ENCODE peak calls at places on chromosomes 12 and 14, in eight cellular contexts. One of them, this sample, is unnamed.

GRCh38 chr14:95432152-95433093 is 84.0 kb downstream of the SYNE3 start:
- DNase-seq in transverse colon: peak
- DNase-seq in substantia nigra: no peak
- DNase-seq in foreskin fibroblast: peak
- DNase-seq in pancreas: peak
- DNase-seq in central memory CD4-positive, alpha-beta T cell: no peak
- DNase-seq in NCI-H774: peak
- DNase-seq in HTR-8/SVneo: peak
- DNase-seq in this sample: peak

GRCh38 chr12:63163542-63163941 is 12.5 kb upstream of the AVPR1A start:
- DNase-seq in transverse colon: no peak
- DNase-seq in substantia nigra: no peak
- DNase-seq in foreskin fibroblast: peak
- DNase-seq in pancreas: no peak
- DNase-seq in central memory CD4-positive, alpha-beta T cell: no peak
- DNase-seq in NCI-H774: no peak
- DNase-seq in HTR-8/SVneo: no peak
- DNase-seq in this sample: no peak

GRCh38 chr12:53984901-53985357 is at the start of gene HOXC10:
- DNase-seq in transverse colon: peak
- DNase-seq in substantia nigra: no peak
- DNase-seq in foreskin fibroblast: peak
- DNase-seq in pancreas: peak
- DNase-seq in central memory CD4-positive, alpha-beta T cell: peak
- DNase-seq in NCI-H774: peak
- DNase-seq in HTR-8/SVneo: peak
- DNase-seq in this sample: peak

GRCh38 chr12:124088232-124088907 is 115.4 kb downstream of the ZNF664 start:
- DNase-seq in transverse colon: no peak
- DNase-seq in substantia nigra: no peak
- DNase-seq in foreskin fibroblast: no peak
- DNase-seq in pancreas: no peak
- DNase-seq in central memory CD4-positive, alpha-beta T cell: no peak
- DNase-seq in NCI-H774: no peak
- DNase-seq in HTR-8/SVneo: no peak
- DNase-seq in this sample: no peak

GRCh38 chr14:76227450-76228050 is 75.8 kb downstream of the GPATCH2L start:
- DNase-seq in transverse colon: no peak
- DNase-seq in substantia nigra: no peak
- DNase-seq in foreskin fibroblast: peak
- DNase-seq in pancreas: no peak
- DNase-seq in central memory CD4-positive, alpha-beta T cell: no peak
- DNase-seq in NCI-H774: no peak
- DNase-seq in HTR-8/SVneo: peak
- DNase-seq in this sample: peak

GRCh38 chr12:128933039-128933438 is 79.8 kb downstream of the GLT1D1 start:
- DNase-seq in transverse colon: no peak
- DNase-seq in substantia nigra: no peak
- DNase-seq in foreskin fibroblast: no peak
- DNase-seq in pancreas: no peak
- DNase-seq in central memory CD4-positive, alpha-beta T cell: no peak
- DNase-seq in NCI-H774: no peak
- DNase-seq in HTR-8/SVneo: no peak
- DNase-seq in this sample: no peak

GRCh38 chr12:80802652-80803051 is 85.9 kb downstream of the MYF5 start:
- DNase-seq in transverse colon: no peak
- DNase-seq in substantia nigra: no peak
- DNase-seq in foreskin fibroblast: no peak
- DNase-seq in pancreas: no peak
- DNase-seq in central memory CD4-positive, alpha-beta T cell: no peak
- DNase-seq in NCI-H774: no peak
- DNase-seq in HTR-8/SVneo: no peak
- DNase-seq in this sample: no peak

GRCh38 chr14:31456841-31457664 is at the start of gene DTD2:
- DNase-seq in transverse colon: peak
- DNase-seq in substantia nigra: peak
- DNase-seq in foreskin fibroblast: peak
- DNase-seq in pancreas: peak
- DNase-seq in central memory CD4-positive, alpha-beta T cell: peak
- DNase-seq in NCI-H774: peak
- DNase-seq in HTR-8/SVneo: peak
- DNase-seq in this sample: peak

GRCh38 chr14:55467307-55467706 is 26.9 kb upstream of the TBPL2 start:
- DNase-seq in transverse colon: no peak
- DNase-seq in substantia nigra: no peak
- DNase-seq in foreskin fibroblast: no peak
- DNase-seq in pancreas: no peak
- DNase-seq in central memory CD4-positive, alpha-beta T cell: no peak
- DNase-seq in NCI-H774: no peak
- DNase-seq in HTR-8/SVneo: no peak
- DNase-seq in this sample: no peak

GRCh38 chr12:26283617-26284016 is 88.2 kb downstream of the SSPN start:
- DNase-seq in transverse colon: no peak
- DNase-seq in substantia nigra: no peak
- DNase-seq in foreskin fibroblast: no peak
- DNase-seq in pancreas: no peak
- DNase-seq in central memory CD4-positive, alpha-beta T cell: no peak
- DNase-seq in NCI-H774: no peak
- DNase-seq in HTR-8/SVneo: no peak
- DNase-seq in this sample: no peak

GRCh38 chr14:103207038-103207403 is 83.8 kb downstream of the TNFAIP2 start:
- DNase-seq in transverse colon: peak
- DNase-seq in substantia nigra: no peak
- DNase-seq in foreskin fibroblast: peak
- DNase-seq in pancreas: peak
- DNase-seq in central memory CD4-positive, alpha-beta T cell: no peak
- DNase-seq in NCI-H774: no peak
- DNase-seq in HTR-8/SVneo: no peak
- DNase-seq in this sample: no peak

GRCh38 chr12:118402251-118402650 is 25.9 kb downstream of the SUDS3 start:
- DNase-seq in transverse colon: no peak
- DNase-seq in substantia nigra: no peak
- DNase-seq in foreskin fibroblast: peak
- DNase-seq in pancreas: no peak
- DNase-seq in central memory CD4-positive, alpha-beta T cell: no peak
- DNase-seq in NCI-H774: no peak
- DNase-seq in HTR-8/SVneo: no peak
- DNase-seq in this sample: peak

GRCh38 chr12:107607464-107608392 is 77.9 kb upstream of the PWP1 start:
- DNase-seq in transverse colon: peak
- DNase-seq in substantia nigra: peak
- DNase-seq in foreskin fibroblast: peak
- DNase-seq in pancreas: peak
- DNase-seq in central memory CD4-positive, alpha-beta T cell: peak
- DNase-seq in NCI-H774: peak
- DNase-seq in HTR-8/SVneo: peak
- DNase-seq in this sample: peak

GRCh38 chr12:79156846-79157463 is 292.4 kb downstream of the SYT1 start:
- DNase-seq in transverse colon: no peak
- DNase-seq in substantia nigra: no peak
- DNase-seq in foreskin fibroblast: no peak
- DNase-seq in pancreas: no peak
- DNase-seq in central memory CD4-positive, alpha-beta T cell: no peak
- DNase-seq in NCI-H774: no peak
- DNase-seq in HTR-8/SVneo: no peak
- DNase-seq in this sample: no peak

GRCh38 chr12:3700861-3701260 is 52.0 kb downstream of the CRACR2A start:
- DNase-seq in transverse colon: no peak
- DNase-seq in substantia nigra: no peak
- DNase-seq in foreskin fibroblast: peak
- DNase-seq in pancreas: no peak
- DNase-seq in central memory CD4-positive, alpha-beta T cell: no peak
- DNase-seq in NCI-H774: no peak
- DNase-seq in HTR-8/SVneo: no peak
- DNase-seq in this sample: peak

GRCh38 chr14:68606644-68607043 is 186.2 kb downstream of the ZFP36L1 start:
- DNase-seq in transverse colon: no peak
- DNase-seq in substantia nigra: no peak
- DNase-seq in foreskin fibroblast: no peak
- DNase-seq in pancreas: no peak
- DNase-seq in central memory CD4-positive, alpha-beta T cell: no peak
- DNase-seq in NCI-H774: no peak
- DNase-seq in HTR-8/SVneo: no peak
- DNase-seq in this sample: no peak

GRCh38 chr14:99321955-99322730 is 50.1 kb upstream of the BCL11B start:
- DNase-seq in transverse colon: no peak
- DNase-seq in substantia nigra: no peak
- DNase-seq in foreskin fibroblast: no peak
- DNase-seq in pancreas: no peak
- DNase-seq in central memory CD4-positive, alpha-beta T cell: no peak
- DNase-seq in NCI-H774: no peak
- DNase-seq in HTR-8/SVneo: no peak
- DNase-seq in this sample: no peak

GRCh38 chr14:79856357-79856756 is 354.9 kb downstream of the DIO2 start:
- DNase-seq in transverse colon: no peak
- DNase-seq in substantia nigra: no peak
- DNase-seq in foreskin fibroblast: no peak
- DNase-seq in pancreas: no peak
- DNase-seq in central memory CD4-positive, alpha-beta T cell: no peak
- DNase-seq in NCI-H774: no peak
- DNase-seq in HTR-8/SVneo: no peak
- DNase-seq in this sample: no peak

GRCh38 chr12:3712209-3712992 is 40.5 kb downstream of the CRACR2A start:
- DNase-seq in transverse colon: no peak
- DNase-seq in substantia nigra: no peak
- DNase-seq in foreskin fibroblast: no peak
- DNase-seq in pancreas: no peak
- DNase-seq in central memory CD4-positive, alpha-beta T cell: no peak
- DNase-seq in NCI-H774: no peak
- DNase-seq in HTR-8/SVneo: no peak
- DNase-seq in this sample: no peak

GRCh38 chr12:57518920-57519757 is 1.2 kb downstream of the DDIT3 start:
- DNase-seq in transverse colon: peak
- DNase-seq in substantia nigra: no peak
- DNase-seq in foreskin fibroblast: peak
- DNase-seq in pancreas: peak
- DNase-seq in central memory CD4-positive, alpha-beta T cell: no peak
- DNase-seq in NCI-H774: no peak
- DNase-seq in HTR-8/SVneo: no peak
- DNase-seq in this sample: no peak

GRCh38 chr12:100926669-100927248 is 132.2 kb downstream of the ANO4 start:
- DNase-seq in transverse colon: peak
- DNase-seq in substantia nigra: no peak
- DNase-seq in foreskin fibroblast: no peak
- DNase-seq in pancreas: peak
- DNase-seq in central memory CD4-positive, alpha-beta T cell: no peak
- DNase-seq in NCI-H774: no peak
- DNase-seq in HTR-8/SVneo: no peak
- DNase-seq in this sample: peak

GRCh38 chr14:30115756-30116155 is 188.1 kb upstream of the PRKD1 start:
- DNase-seq in transverse colon: no peak
- DNase-seq in substantia nigra: no peak
- DNase-seq in foreskin fibroblast: no peak
- DNase-seq in pancreas: no peak
- DNase-seq in central memory CD4-positive, alpha-beta T cell: no peak
- DNase-seq in NCI-H774: no peak
- DNase-seq in HTR-8/SVneo: no peak
- DNase-seq in this sample: no peak

GRCh38 chr12:52266514-52266913 is 7.9 kb upstream of the KRT86 start:
- DNase-seq in transverse colon: no peak
- DNase-seq in substantia nigra: no peak
- DNase-seq in foreskin fibroblast: no peak
- DNase-seq in pancreas: peak
- DNase-seq in central memory CD4-positive, alpha-beta T cell: no peak
- DNase-seq in NCI-H774: peak
- DNase-seq in HTR-8/SVneo: no peak
- DNase-seq in this sample: no peak

GRCh38 chr14:34111933-34112332 is 161.1 kb upstream of the EGLN3 start:
- DNase-seq in transverse colon: no peak
- DNase-seq in substantia nigra: no peak
- DNase-seq in foreskin fibroblast: no peak
- DNase-seq in pancreas: no peak
- DNase-seq in central memory CD4-positive, alpha-beta T cell: no peak
- DNase-seq in NCI-H774: no peak
- DNase-seq in HTR-8/SVneo: no peak
- DNase-seq in this sample: no peak

GRCh38 chr14:49550284-49551184 is 35.6 kb downstream of the RPS29 start:
- DNase-seq in transverse colon: no peak
- DNase-seq in substantia nigra: no peak
- DNase-seq in foreskin fibroblast: peak
- DNase-seq in pancreas: no peak
- DNase-seq in central memory CD4-positive, alpha-beta T cell: no peak
- DNase-seq in NCI-H774: no peak
- DNase-seq in HTR-8/SVneo: peak
- DNase-seq in this sample: peak

GRCh38 chr12:67772276-67773169 is 124.0 kb downstream of the DYRK2 start:
- DNase-seq in transverse colon: no peak
- DNase-seq in substantia nigra: no peak
- DNase-seq in foreskin fibroblast: peak
- DNase-seq in pancreas: no peak
- DNase-seq in central memory CD4-positive, alpha-beta T cell: no peak
- DNase-seq in NCI-H774: peak
- DNase-seq in HTR-8/SVneo: no peak
- DNase-seq in this sample: peak

This sample was measured in HCEC 1CT.